ENCODE peak calls at places on chromosomes 13 and 19, in five cellular contexts. One of them, this sample, is unnamed.

GRCh38 chr13:101917833-101918755 is 465.6 kb downstream of the ITGBL1 start:
- DNase-seq in tibial nerve: no peak
- DNase-seq in endothelial cell of umbilical vein: no peak
- DNase-seq in prostate gland: no peak
- DNase-seq in stomach: no peak
- DNase-seq in this sample: no peak

GRCh38 chr13:33076451-33076992 is 60.3 kb downstream of the KL start:
- DNase-seq in tibial nerve: no peak
- DNase-seq in endothelial cell of umbilical vein: no peak
- DNase-seq in prostate gland: no peak
- DNase-seq in stomach: no peak
- DNase-seq in this sample: no peak

GRCh38 chr13:113493315-113493951 is 2.9 kb upstream of the DCUN1D2 start:
- DNase-seq in tibial nerve: no peak
- DNase-seq in endothelial cell of umbilical vein: peak
- DNase-seq in prostate gland: peak
- DNase-seq in stomach: no peak
- DNase-seq in this sample: no peak

GRCh38 chr13:27678306-27679040 is 56.8 kb downstream of the POLR1D start:
- DNase-seq in tibial nerve: no peak
- DNase-seq in endothelial cell of umbilical vein: no peak
- DNase-seq in prostate gland: no peak
- DNase-seq in stomach: peak
- DNase-seq in this sample: no peak

GRCh38 chr13:77375554-77375953 is 48.7 kb upstream of the MYCBP2 start:
- DNase-seq in tibial nerve: no peak
- DNase-seq in endothelial cell of umbilical vein: no peak
- DNase-seq in prostate gland: no peak
- DNase-seq in stomach: no peak
- DNase-seq in this sample: no peak

GRCh38 chr19:2424686-2425621 is 2.4 kb downstream of the TIMM13 start:
- DNase-seq in tibial nerve: no peak
- DNase-seq in endothelial cell of umbilical vein: peak
- DNase-seq in prostate gland: no peak
- DNase-seq in stomach: peak
- DNase-seq in this sample: no peak

GRCh38 chr13:113074876-113075275 is 30.7 kb upstream of the F7 start:
- DNase-seq in tibial nerve: no peak
- DNase-seq in endothelial cell of umbilical vein: no peak
- DNase-seq in prostate gland: no peak
- DNase-seq in stomach: no peak
- DNase-seq in this sample: no peak

GRCh38 chr19:5914946-5915781 is 1.1 kb downstream of the CAPS start:
- DNase-seq in tibial nerve: no peak
- DNase-seq in endothelial cell of umbilical vein: no peak
- DNase-seq in prostate gland: peak
- DNase-seq in stomach: peak
- DNase-seq in this sample: no peak

GRCh38 chr19:9885077-9885552 is 50.0 kb downstream of the PIN1 start:
- DNase-seq in tibial nerve: no peak
- DNase-seq in endothelial cell of umbilical vein: no peak
- DNase-seq in prostate gland: no peak
- DNase-seq in stomach: no peak
- DNase-seq in this sample: no peak

GRCh38 chr19:32373614-32374295 is 28.3 kb downstream of the ZNF507 start:
- DNase-seq in tibial nerve: no peak
- DNase-seq in endothelial cell of umbilical vein: peak
- DNase-seq in prostate gland: peak
- DNase-seq in stomach: peak
- DNase-seq in this sample: no peak

GRCh38 chr19:35913589-35913988 is 5.5 kb upstream of the TYROBP start:
- DNase-seq in tibial nerve: no peak
- DNase-seq in endothelial cell of umbilical vein: no peak
- DNase-seq in prostate gland: no peak
- DNase-seq in stomach: no peak
- DNase-seq in this sample: no peak

GRCh38 chr19:44401108-44401786 is at the start of gene ZNF285:
- DNase-seq in tibial nerve: peak
- DNase-seq in endothelial cell of umbilical vein: peak
- DNase-seq in prostate gland: peak
- DNase-seq in stomach: peak
- DNase-seq in this sample: peak

GRCh38 chr19:291561-292280 is 518 bp upstream of the PLPP2 start:
- DNase-seq in tibial nerve: no peak
- DNase-seq in endothelial cell of umbilical vein: no peak
- DNase-seq in prostate gland: no peak
- DNase-seq in stomach: peak
- DNase-seq in this sample: peak

GRCh38 chr19:21483589-21484170 is 21.7 kb upstream of the ZNF429 start:
- DNase-seq in tibial nerve: peak
- DNase-seq in endothelial cell of umbilical vein: no peak
- DNase-seq in prostate gland: no peak
- DNase-seq in stomach: peak
- DNase-seq in this sample: no peak

GRCh38 chr13:28273919-28274318 is 135.6 kb downstream of the PAN3 start:
- DNase-seq in tibial nerve: no peak
- DNase-seq in endothelial cell of umbilical vein: peak
- DNase-seq in prostate gland: no peak
- DNase-seq in stomach: no peak
- DNase-seq in this sample: no peak

GRCh38 chr19:45568732-45569131 is 15.9 kb downstream of the OPA3 start:
- DNase-seq in tibial nerve: no peak
- DNase-seq in endothelial cell of umbilical vein: peak
- DNase-seq in prostate gland: no peak
- DNase-seq in stomach: no peak
- DNase-seq in this sample: no peak

GRCh38 chr19:16779539-16780163 is 49.5 kb upstream of the SIN3B start:
- DNase-seq in tibial nerve: no peak
- DNase-seq in endothelial cell of umbilical vein: no peak
- DNase-seq in prostate gland: no peak
- DNase-seq in stomach: no peak
- DNase-seq in this sample: no peak
- H3K4me3 ChIP-seq in tibial nerve: no peak
- H3K4me3 ChIP-seq in endothelial cell of umbilical vein: no peak
- H3K4me3 ChIP-seq in prostate gland: no peak
- H3K4me3 ChIP-seq in stomach: no peak
- H3K4me3 ChIP-seq in this sample: no peak

GRCh38 chr13:46622918-46623256 is 69.9 kb downstream of the LRCH1 start:
- DNase-seq in tibial nerve: peak
- DNase-seq in endothelial cell of umbilical vein: no peak
- DNase-seq in prostate gland: peak
- DNase-seq in stomach: no peak
- DNase-seq in this sample: no peak
- TF ChIP-seq CTCF in tibial nerve: no peak
- TF ChIP-seq CTCF in endothelial cell of umbilical vein: no peak
- TF ChIP-seq CTCF in prostate gland: no peak
- TF ChIP-seq CTCF in stomach: no peak
- TF ChIP-seq CTCF in this sample: no peak

DNA sequence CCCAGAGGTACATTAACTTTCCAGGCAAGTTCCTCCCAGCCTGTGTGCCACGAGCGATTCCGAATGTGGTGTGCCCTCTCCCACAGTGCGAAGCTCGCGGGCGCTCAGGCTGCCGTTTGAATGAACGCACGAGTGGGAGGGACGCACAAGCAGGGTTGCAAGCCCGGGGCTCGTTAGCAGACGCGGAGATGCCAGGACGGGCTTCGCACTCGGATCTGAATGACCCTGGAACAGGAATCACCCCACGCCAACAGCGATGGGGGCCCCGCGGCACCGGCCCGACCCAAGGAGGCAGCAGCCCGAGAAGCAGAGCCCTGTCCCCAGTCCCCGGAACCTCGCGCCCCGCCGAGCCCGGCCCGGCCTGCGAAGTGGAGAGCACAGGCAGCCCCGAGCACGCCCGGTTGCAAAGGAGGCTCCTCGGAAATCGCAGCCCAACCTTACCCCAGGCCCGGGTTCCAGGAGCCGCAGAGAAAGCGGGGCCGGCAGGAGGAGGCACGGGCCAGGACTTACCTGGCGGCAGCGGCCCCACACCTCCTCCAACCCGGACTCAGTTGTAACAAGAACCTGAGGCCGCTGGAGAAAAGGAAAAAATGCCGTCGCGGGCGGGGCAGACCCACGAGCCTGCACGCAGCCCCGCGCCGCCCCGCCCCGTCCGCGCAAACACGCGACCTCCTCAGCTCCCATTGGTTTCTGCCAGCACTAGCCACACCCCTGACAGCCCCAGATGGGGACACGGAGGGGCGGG is at the start of gene SLC25A30:
- DNase-seq in tibial nerve: peak
- DNase-seq in endothelial cell of umbilical vein: peak
- DNase-seq in prostate gland: peak
- DNase-seq in stomach: peak
- DNase-seq in this sample: peak
- TF ChIP-seq POLR2A in tibial nerve: peak
- TF ChIP-seq POLR2A in endothelial cell of umbilical vein: peak
- TF ChIP-seq POLR2A in prostate gland: peak
- TF ChIP-seq POLR2A in stomach: no peak
- TF ChIP-seq POLR2A in this sample: no peak

GRCh38 chr19:49556412-49557398 is 23.7 kb downstream of the NOSIP start:
- DNase-seq in tibial nerve: no peak
- DNase-seq in endothelial cell of umbilical vein: no peak
- DNase-seq in prostate gland: no peak
- DNase-seq in stomach: no peak
- DNase-seq in this sample: no peak
- H3K4me3 ChIP-seq in tibial nerve: no peak
- H3K4me3 ChIP-seq in endothelial cell of umbilical vein: no peak
- H3K4me3 ChIP-seq in prostate gland: no peak
- H3K4me3 ChIP-seq in stomach: no peak
- H3K4me3 ChIP-seq in this sample: no peak

DNA sequence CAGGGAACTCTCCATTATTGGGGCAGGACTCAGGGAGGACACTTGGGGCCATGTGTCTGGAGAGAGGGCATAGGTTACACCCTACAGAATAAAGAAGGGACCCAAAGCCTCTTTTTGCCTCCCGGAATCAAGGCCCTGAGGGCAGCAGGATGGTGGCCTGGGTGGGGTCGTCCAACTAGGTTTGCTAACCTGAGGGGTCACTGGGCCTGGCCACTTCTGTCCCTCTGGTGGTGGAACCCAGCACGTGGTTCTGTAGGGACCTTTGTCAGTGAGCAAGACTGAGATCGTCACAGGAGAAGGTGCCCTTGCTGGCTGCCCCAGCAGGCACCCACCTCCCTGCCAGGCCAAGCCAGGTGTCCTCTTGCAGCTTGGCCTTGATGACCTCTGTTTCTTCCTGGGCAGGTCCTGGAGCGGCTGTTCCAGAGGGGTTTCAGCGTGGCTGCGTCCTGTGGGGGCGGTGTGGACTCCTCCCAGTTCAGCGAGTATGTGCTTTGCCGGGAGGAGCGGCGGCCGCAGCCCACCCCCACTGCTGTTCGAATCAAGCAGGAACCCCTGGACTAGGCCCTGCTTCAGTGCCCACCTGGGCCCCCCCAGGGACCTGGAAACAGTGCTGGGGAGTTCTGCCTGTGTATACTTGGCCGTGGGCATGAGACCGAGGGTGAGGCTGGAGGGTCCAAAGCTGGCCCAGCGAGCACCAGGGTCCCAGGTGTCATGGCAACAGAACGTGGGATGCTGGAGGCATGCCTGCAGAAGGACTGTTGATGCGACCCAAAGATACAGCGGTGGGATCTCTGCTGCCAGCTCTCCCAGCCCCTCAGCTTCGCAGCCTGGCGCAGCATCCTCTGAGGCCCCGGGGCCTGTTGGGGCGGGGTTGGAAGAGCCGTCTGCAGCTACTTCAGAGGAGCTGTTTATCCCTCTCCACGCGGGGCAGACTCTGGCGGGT is 16.0 kb downstream of the KCTD15 start:
- DNase-seq in tibial nerve: no peak
- DNase-seq in endothelial cell of umbilical vein: no peak
- DNase-seq in prostate gland: no peak
- DNase-seq in stomach: no peak
- DNase-seq in this sample: peak
- TF ChIP-seq CTCF in tibial nerve: no peak
- TF ChIP-seq CTCF in endothelial cell of umbilical vein: no peak
- TF ChIP-seq CTCF in prostate gland: no peak
- TF ChIP-seq CTCF in stomach: no peak
- TF ChIP-seq CTCF in this sample: no peak

DNA sequence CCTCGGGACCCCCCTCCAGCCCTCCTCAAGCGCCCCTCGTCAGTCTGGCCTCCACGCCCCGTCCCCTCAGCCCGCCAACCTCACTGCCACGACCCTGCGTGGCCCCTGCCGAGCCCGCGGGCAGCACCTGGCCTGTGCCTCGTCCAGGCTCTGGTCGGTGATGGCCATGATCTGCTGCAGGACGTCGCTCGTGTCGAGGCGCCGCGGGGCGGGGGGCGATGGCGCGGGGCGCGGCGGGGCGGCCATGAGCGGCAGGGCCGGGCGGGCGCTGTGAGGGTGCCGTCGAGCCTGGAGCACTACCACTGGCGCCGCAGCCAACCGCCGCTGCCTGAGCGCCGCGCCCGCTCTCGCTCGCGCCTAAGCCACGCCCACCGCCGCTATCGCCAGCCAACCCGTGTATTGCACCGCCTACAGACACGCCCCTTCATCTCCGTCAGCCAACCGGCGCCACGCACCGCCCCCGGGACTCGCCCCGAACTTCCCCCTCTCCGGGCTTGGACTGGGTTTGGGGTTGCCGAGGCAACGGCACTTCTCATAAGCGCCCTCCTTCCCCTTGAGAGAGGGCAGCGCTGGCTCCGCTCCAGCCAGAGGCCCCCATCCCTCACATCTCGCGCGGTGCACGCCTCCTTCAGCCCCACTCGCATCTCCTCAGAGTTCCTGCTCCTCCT is at the start of gene PBX4:
- DNase-seq in tibial nerve: peak
- DNase-seq in endothelial cell of umbilical vein: peak
- DNase-seq in prostate gland: peak
- DNase-seq in stomach: peak
- DNase-seq in this sample: peak
- TF ChIP-seq POLR2A in tibial nerve: peak
- TF ChIP-seq POLR2A in endothelial cell of umbilical vein: no peak
- TF ChIP-seq POLR2A in prostate gland: peak
- TF ChIP-seq POLR2A in stomach: no peak
- TF ChIP-seq POLR2A in this sample: no peak

GRCh38 chr13:96898855-96899254 is 95.4 kb downstream of the OXGR1 start:
- DNase-seq in tibial nerve: no peak
- DNase-seq in endothelial cell of umbilical vein: no peak
- DNase-seq in prostate gland: no peak
- DNase-seq in stomach: no peak
- DNase-seq in this sample: no peak
- H3K4me3 ChIP-seq in tibial nerve: peak
- H3K4me3 ChIP-seq in endothelial cell of umbilical vein: no peak
- H3K4me3 ChIP-seq in prostate gland: no peak
- H3K4me3 ChIP-seq in stomach: no peak
- H3K4me3 ChIP-seq in this sample: no peak

DNA sequence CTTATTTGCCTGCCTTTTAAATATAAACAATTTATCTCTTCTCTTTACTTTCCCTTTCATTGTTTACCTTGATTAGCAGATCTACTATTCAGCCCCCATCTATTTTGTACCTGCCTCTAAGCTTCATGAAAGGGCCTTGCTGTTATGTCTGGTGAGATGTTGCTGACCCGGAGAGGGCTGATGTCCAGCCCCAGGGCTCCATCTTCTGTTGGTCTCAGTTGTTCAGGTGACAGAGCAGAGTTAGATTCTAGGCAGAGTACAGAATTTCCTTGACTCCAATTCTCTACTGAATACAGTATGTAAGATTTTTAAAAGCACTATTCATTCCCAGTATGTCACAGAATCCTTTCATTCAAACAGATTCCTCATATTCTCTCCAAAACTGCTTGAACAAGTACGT is 158.9 kb downstream of the GPC5 start:
- DNase-seq in tibial nerve: no peak
- DNase-seq in endothelial cell of umbilical vein: no peak
- DNase-seq in prostate gland: no peak
- DNase-seq in stomach: no peak
- DNase-seq in this sample: no peak
- TF ChIP-seq CTCF in tibial nerve: no peak
- TF ChIP-seq CTCF in endothelial cell of umbilical vein: no peak
- TF ChIP-seq CTCF in prostate gland: no peak
- TF ChIP-seq CTCF in stomach: no peak
- TF ChIP-seq CTCF in this sample: no peak